ENCODE peak calls at places on chromosomes 4 and X, in five cellular contexts. Y is PC-3, J is H9, H is hepatocyte, E is left lung. X is an unnamed sample.

GRCh38 chr4:9792381-9792780 is 10.9 kb downstream of the DRD5 start:
- DNase-seq in Y (no peak), J (no peak), H (no peak), E (no peak), X (no peak)

GRCh38 chrX:47160781-47161180 is 15.8 kb downstream of the RBM10 start:
- DNase-seq in Y (no peak), J (no peak), H (no peak), E (no peak), X (no peak)

GRCh38 chr4:173257732-173258717 is 76.1 kb downstream of the HMGB2 start:
- DNase-seq in Y (peak; percentile 73), J (peak; percentile 67), H (peak; percentile 75), E (no peak), X (peak; percentile 27)

GRCh38 chr4:63348735-63349673 is 1060.2 kb downstream of the TECRL start:
- DNase-seq in Y (no peak), J (no peak), H (no peak), E (peak; percentile 75), X (peak; percentile 57)

GRCh38 chr4:148057425-148058020 is 325.6 kb downstream of the ARHGAP10 start:
- DNase-seq in Y (no peak), J (no peak), H (no peak), E (no peak), X (no peak)

GRCh38 chr4:70703695-70704332 is 15.5 kb downstream of the UTP3 start:
- DNase-seq in Y (peak; percentile 84), J (no peak), H (peak; percentile 12), E (no peak), X (peak; percentile 71)

GRCh38 chr4:42627887-42628646 is 28.8 kb downstream of the ATP8A1 start:
- DNase-seq in Y (no peak), J (peak; percentile 29), H (no peak), E (peak; percentile 41), X (no peak)

GRCh38 chr4:177127658-177128057 is 182.0 kb upstream of the NEIL3 start:
- DNase-seq in Y (peak; percentile 38), J (no peak), H (no peak), E (no peak), X (no peak)

GRCh38 chr4:22932326-22932725 is 239.6 kb downstream of the GBA3 start:
- DNase-seq in Y (no peak), J (no peak), H (no peak), E (no peak), X (no peak)

GRCh38 chrX:2767631-2768455 is 16.0 kb downstream of the XG start:
- DNase-seq in Y (peak; percentile 30), J (peak; percentile 36), H (peak; percentile 77), E (peak; percentile 85), X (peak; percentile 81)

GRCh38 chrX:146243071-146243470 is 425.4 kb downstream of the SLITRK2 start:
- DNase-seq in Y (peak; percentile 72), J (no peak), H (no peak), E (no peak), X (no peak)

GRCh38 chr4:106032851-106033286 is 137.6 kb downstream of the NPNT start:
- DNase-seq in Y (no peak), J (no peak), H (no peak), E (no peak), X (no peak)

GRCh38 chrX:148135738-148136137 is 154.6 kb downstream of the FMR1NB start:
- DNase-seq in Y (peak; percentile 2), J (no peak), H (no peak), E (no peak), X (no peak)

GRCh38 chr4:25080571-25080970 is 49.8 kb upstream of the LGI2 start:
- DNase-seq in Y (no peak), J (no peak), H (no peak), E (no peak), X (no peak)

GRCh38 chr4:25076625-25077413 is 46.1 kb upstream of the LGI2 start:
- DNase-seq in Y (no peak), J (no peak), H (no peak), E (no peak), X (no peak)

GRCh38 chr4:25085621-25086020 is 54.9 kb upstream of the LGI2 start:
- DNase-seq in Y (no peak), J (no peak), H (no peak), E (no peak), X (no peak)

GRCh38 chr4:25078523-25078922 is 47.8 kb upstream of the LGI2 start:
- DNase-seq in Y (no peak), J (no peak), H (no peak), E (no peak), X (no peak)

GRCh38 chr4:25081866-25082471 is 51.2 kb upstream of the LGI2 start:
- DNase-seq in Y (no peak), J (no peak), H (no peak), E (no peak), X (no peak)
- H3K4me1 ChIP-seq in Y (no peaks in the 10 kb centered on the region), J (no peaks in the 10 kb centered on the region), H (no peaks in the 10 kb centered on the region), E (no peaks in the 10 kb centered on the region), X (no peaks in the 10 kb centered on the region)

GRCh38 chr4:2866891-2867290 is 23.2 kb downstream of the ADD1 start:
- DNase-seq in Y (no peak), J (no peak), H (no peak), E (no peak), X (no peak)
- H3K4me1 ChIP-seq in Y (peaks cover 15% of the 10 kb centered on the region), J (peaks cover 10% of the 10 kb centered on the region), H (peaks cover 68% of the 10 kb centered on the region), E (peaks cover 99% of the 10 kb centered on the region), X (peaks cover 41% of the 10 kb centered on the region)

GRCh38 chrX:107731831-107732502 is 43.6 kb downstream of the TSC22D3 start:
- DNase-seq in Y (peak; percentile 84), J (peak; percentile 93), H (peak; percentile 93), E (peak; percentile 84), X (peak; percentile 88)
- H3K4me1 ChIP-seq in Y (peaks cover 46% of the 10 kb centered on the region), J (peaks cover 15% of the 10 kb centered on the region), H (peaks cover 61% of the 10 kb centered on the region), E (peaks cover 24% of the 10 kb centered on the region), X (peaks cover 6% of the 10 kb centered on the region)

GRCh38 chr4:102757681-102758080 is 3.1 kb downstream of the MANBA start:
- DNase-seq in Y (no peak), J (no peak), H (peak; percentile 51), E (no peak), X (peak; percentile 9)
- H3K4me1 ChIP-seq in Y (peaks cover 34% of the 10 kb centered on the region), J (no peaks in the 10 kb centered on the region), H (peaks cover 7% of the 10 kb centered on the region), E (peaks cover 38% of the 10 kb centered on the region), X (peaks cover 14% of the 10 kb centered on the region)

GRCh38 chr4:925771-926500 is 6.2 kb downstream of the GAK start:
- DNase-seq in Y (no peak), J (no peak), H (no peak), E (peak; percentile 54), X (peak; percentile 54)
- H3K4me1 ChIP-seq in Y (peaks cover 16% of the 10 kb centered on the region), J (peaks cover 2% of the 10 kb centered on the region), H (peaks cover 18% of the 10 kb centered on the region), E (peaks cover 90% of the 10 kb centered on the region), X (peaks cover 11% of the 10 kb centered on the region)

DNA sequence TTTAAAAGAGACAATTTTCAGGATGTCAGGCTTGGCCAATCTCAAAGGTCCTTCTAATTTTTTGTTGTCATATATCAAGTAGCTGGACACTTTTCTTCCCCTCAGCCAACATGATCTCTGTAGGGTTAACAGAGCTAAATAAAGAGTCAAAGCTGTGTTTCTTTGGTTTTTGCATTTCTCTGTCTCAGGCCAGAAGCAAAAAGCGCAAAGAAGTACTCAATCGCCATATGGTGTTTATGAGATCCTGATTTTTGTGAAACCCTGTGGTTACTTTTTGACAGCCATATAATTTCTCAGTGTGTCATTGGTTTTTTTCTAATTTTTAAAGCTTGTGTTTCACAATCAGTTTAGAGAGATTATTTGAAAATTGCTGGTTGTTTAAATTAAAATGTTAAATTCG is 111.9 kb downstream of the MAPK10 start:
- DNase-seq in Y (no peak), J (no peak), H (no peak), E (no peak), X (no peak)
- H3K4me1 ChIP-seq in Y (no peaks in the 10 kb centered on the region), J (no peaks in the 10 kb centered on the region), H (no peaks in the 10 kb centered on the region), E (no peaks in the 10 kb centered on the region), X (no peaks in the 10 kb centered on the region)

GRCh38 chrX:40165206-40165605 is 67.4 kb upstream of the BCOR start:
- DNase-seq in Y (no peak), J (no peak), H (no peak), E (no peak), X (peak; percentile 57)

GRCh38 chrX:40165861-40166260 is 68.1 kb upstream of the BCOR start:
- DNase-seq in Y (no peak), J (no peak), H (no peak), E (no peak), X (peak; percentile 47)

GRCh38 chrX:40167240-40168182 is 69.8 kb upstream of the BCOR start:
- DNase-seq in Y (no peak), J (peak; percentile 84), H (peak; percentile 84), E (peak; percentile 75), X (peak; percentile 82)

GRCh38 chrX:40168183-40169015 is 70.6 kb upstream of the BCOR start:
- DNase-seq in Y (no peak), J (peak; percentile 31), H (no peak), E (no peak), X (peak; percentile 78)

GRCh38 chrX:40166582-40166981 is 68.8 kb upstream of the BCOR start:
- DNase-seq in Y (no peak), J (peak; percentile 55), H (peak; percentile 50), E (no peak), X (peak; percentile 97)
- H3K4me1 ChIP-seq in Y (peaks cover 20% of the 10 kb centered on the region), J (peaks cover 23% of the 10 kb centered on the region), H (peaks cover 50% of the 10 kb centered on the region), E (peaks cover 36% of the 10 kb centered on the region), X (peaks cover 24% of the 10 kb centered on the region)

GRCh38 chr4:54063737-54064316 is 578 bp downstream of the CHIC2 start:
- DNase-seq in Y (peak; percentile 27), J (peak; percentile 36), H (peak; percentile 28), E (no peak), X (peak; percentile 81)

GRCh38 chr4:54062392-54062791 is 2.0 kb downstream of the CHIC2 start:
- DNase-seq in Y (no peak), J (no peak), H (no peak), E (no peak), X (no peak)

GRCh38 chr4:54061873-54062272 is 2.5 kb downstream of the CHIC2 start:
- DNase-seq in Y (no peak), J (no peak), H (no peak), E (no peak), X (no peak)

GRCh38 chr4:54063224-54063623 is 1.2 kb downstream of the CHIC2 start:
- DNase-seq in Y (peak; percentile 70), J (no peak), H (no peak), E (no peak), X (no peak)

DNA sequence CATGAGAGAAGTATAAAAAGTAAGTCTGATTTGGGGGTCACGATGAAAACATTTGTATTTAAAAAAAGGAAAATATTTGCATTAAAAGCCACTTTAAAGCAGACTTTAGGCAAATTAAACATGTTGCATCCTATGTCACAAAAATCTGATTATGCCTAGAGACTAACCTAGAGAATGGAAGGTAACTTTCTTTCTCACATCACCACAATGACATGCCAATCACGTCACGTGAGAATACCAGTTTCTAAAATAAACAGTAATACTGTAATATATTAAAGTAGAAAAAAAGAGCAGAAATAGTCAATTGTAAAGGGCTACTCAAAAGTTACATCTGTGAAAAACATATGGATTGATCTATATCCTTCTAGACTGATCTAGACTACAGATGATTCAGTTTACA is 3.3 kb downstream of the CHIC2 start:
- DNase-seq in Y (no peak), J (no peak), H (no peak), E (no peak), X (no peak)
- H3K4me1 ChIP-seq in Y (peaks cover 45% of the 10 kb centered on the region), J (no peaks in the 10 kb centered on the region), H (peaks cover 19% of the 10 kb centered on the region), E (peaks cover 76% of the 10 kb centered on the region), X (peaks cover 58% of the 10 kb centered on the region)